ENCODE peak calls at places on chromosomes 13 and 19, in four cellular contexts. J is tibial nerve, X is uterus, Q is SK-N-SH. U is an unnamed sample.

GRCh38 chr13:111566567-111566966 is 246.1 kb downstream of the TEX29 start:
- DNase-seq in J (no peak), X (no peak), Q (no peak), U (no peak)

GRCh38 chr19:38037151-38037611 is 130.2 kb downstream of the SIPA1L3 start:
- DNase-seq in J (no peak), X (no peak), Q (no peak), U (no peak)

GRCh38 chr13:33526718-33527117 is 241.2 kb upstream of the STARD13 start:
- DNase-seq in J (no peak), X (no peak), Q (no peak), U (no peak)

GRCh38 chr13:48391257-48391656 is 21.7 kb downstream of the LPAR6 start:
- DNase-seq in J (no peak), X (no peak), Q (no peak), U (no peak)

GRCh38 chr19:39631178-39631577 is 24.5 kb upstream of the LGALS16 start:
- DNase-seq in J (no peak), X (no peak), Q (no peak), U (no peak)

GRCh38 chr19:58581227-58582141 is 8.3 kb upstream of the MZF1 start:
- DNase-seq in J (peak; percentile 77), X (peak; percentile 86), Q (no peak), U (peak; percentile 84)

GRCh38 chr13:94764576-94765321 is 52.4 kb upstream of the SOX21 start:
- DNase-seq in J (no peak), X (no peak), Q (no peak), U (no peak)

GRCh38 chr13:40776232-40776631 is 5.2 kb upstream of the MRPS31 start:
- DNase-seq in J (no peak), X (no peak), Q (no peak), U (no peak)

GRCh38 chr19:38842439-38843174 is 7.2 kb downstream of the HNRNPL start:
- DNase-seq in J (no peak), X (no peak), Q (no peak), U (no peak)

GRCh38 chr19:23071087-23071511 is 45.7 kb upstream of the ZNF730 start:
- DNase-seq in J (no peak), X (no peak), Q (peak; percentile 66), U (no peak)

GRCh38 chr13:46389457-46389856 is 2.4 kb upstream of the RUBCNL start:
- DNase-seq in J (no peak), X (no peak), Q (no peak), U (no peak)

GRCh38 chr19:33394006-33394722 is 20.7 kb downstream of the CEBPG start:
- DNase-seq in J (peak; percentile 57), X (peak; percentile 72), Q (no peak), U (peak; percentile 87)

GRCh38 chr13:23667750-23668149 is 97.5 kb downstream of the TNFRSF19 start:
- DNase-seq in J (no peak), X (no peak), Q (no peak), U (no peak)

GRCh38 chr13:38759390-38759789 is 72.5 kb downstream of the FREM2 start:
- DNase-seq in J (no peak), X (no peak), Q (no peak), U (no peak)

GRCh38 chr13:78443839-78444238 is 159.5 kb downstream of the POU4F1 start:
- DNase-seq in J (no peak), X (no peak), Q (no peak), U (no peak)

GRCh38 chr13:49641810-49642291 is 13.5 kb downstream of the ARL11 start:
- DNase-seq in J (peak; percentile 19), X (no peak), Q (no peak), U (peak; percentile 71)

GRCh38 chr13:47897411-47898050 is 103.5 kb downstream of the SUCLA2 start:
- DNase-seq in J (no peak), X (no peak), Q (no peak), U (no peak)

GRCh38 chr19:35013047-35013819 is 13.1 kb downstream of the GRAMD1A start:
- DNase-seq in J (peak; percentile 49), X (peak; percentile 67), Q (peak; percentile 94), U (peak; percentile 80)

GRCh38 chr13:50393641-50394040 is 378.4 kb downstream of the KCNRG start:
- DNase-seq in J (no peak), X (no peak), Q (no peak), U (no peak)

GRCh38 chr13:111899714-111900389 is 167.1 kb upstream of the SOX1 start:
- DNase-seq in J (no peak), X (no peak), Q (no peak), U (no peak)

GRCh38 chr13:35675651-35676050 is 199.2 kb upstream of the MAB21L1 start:
- DNase-seq in J (no peak), X (no peak), Q (no peak), U (no peak)

GRCh38 chr19:3196064-3196932 is 10.6 kb downstream of the NCLN start:
- DNase-seq in J (no peak), X (no peak), Q (peak; percentile 60), U (no peak)

GRCh38 chr13:26590951-26591350 is 33.5 kb downstream of the WASF3 start:
- DNase-seq in J (no peak), X (no peak), Q (no peak), U (no peak)

GRCh38 chr13:29490561-29490960 is 104.9 kb downstream of the SLC7A1 start:
- DNase-seq in J (no peak), X (no peak), Q (no peak), U (no peak)

GRCh38 chr19:6108721-6109633 is 1.3 kb downstream of the RFX2 start:
- DNase-seq in J (peak; percentile 43), X (peak; percentile 82), Q (peak; percentile 61), U (peak; percentile 75)

GRCh38 chr13:28326081-28326480 is 168.8 kb downstream of the FLT1 start:
- DNase-seq in J (no peak), X (no peak), Q (no peak), U (no peak)

GRCh38 chr13:41054212-41054877 is 7.0 kb upstream of the WBP4 start:
- DNase-seq in J (no peak), X (peak; percentile 26), Q (peak; percentile 41), U (no peak)

GRCh38 chr13:113802090-113802531 is 43.1 kb downstream of the TMEM255B start:
- DNase-seq in J (no peak), X (peak; percentile 53), Q (peak; percentile 97), U (peak; percentile 55)

GRCh38 chr19:55179570-55180484 is at the start of gene SYT5:
- DNase-seq in J (no peak), X (no peak), Q (peak; percentile 86), U (no peak)

GRCh38 chr19:46383846-46384245 is 29.5 kb downstream of the CCDC8 start:
- DNase-seq in J (no peak), X (no peak), Q (no peak), U (no peak)

GRCh38 chr19:737591-738093 is 13.3 kb upstream of the MISP start:
- DNase-seq in J (no peak), X (no peak), Q (peak; percentile 95), U (no peak)

GRCh38 chr13:66689628-66690027 is 540.5 kb downstream of the PCDH9 start:
- DNase-seq in J (no peak), X (no peak), Q (peak; percentile 30), U (no peak)

GRCh38 chr19:6021878-6022569 is 44.1 kb upstream of the RANBP3 start:
- DNase-seq in J (peak; percentile 69), X (peak; percentile 79), Q (peak; percentile 92), U (peak; percentile 70)

GRCh38 chr13:85864963-85865530 is 65.8 kb upstream of the SLITRK6 start:
- DNase-seq in J (no peak), X (no peak), Q (peak; percentile 22), U (no peak)

GRCh38 chr19:18158471-18158870 is 5.5 kb downstream of the PIK3R2 start:
- DNase-seq in J (no peak), X (no peak), Q (no peak), U (no peak)

GRCh38 chr19:18161691-18162039 is 8.7 kb downstream of the PIK3R2 start:
- DNase-seq in J (no peak), X (no peak), Q (no peak), U (no peak)

GRCh38 chr19:18159810-18160209 is 6.8 kb downstream of the PIK3R2 start:
- DNase-seq in J (no peak), X (no peak), Q (no peak), U (no peak)

GRCh38 chr19:18160441-18160791 is 7.5 kb downstream of the PIK3R2 start:
- DNase-seq in J (no peak), X (no peak), Q (no peak), U (no peak)

GRCh38 chr19:18160792-18161690 is 8.1 kb downstream of the PIK3R2 start:
- DNase-seq in J (peak; percentile 64), X (peak; percentile 58), Q (peak; percentile 97), U (peak; percentile 58)
- TF ChIP-seq CTCF in J (peak; percentile 69), X (peak; percentile 77), Q (no peak), U (peak; percentile 48)

DNA sequence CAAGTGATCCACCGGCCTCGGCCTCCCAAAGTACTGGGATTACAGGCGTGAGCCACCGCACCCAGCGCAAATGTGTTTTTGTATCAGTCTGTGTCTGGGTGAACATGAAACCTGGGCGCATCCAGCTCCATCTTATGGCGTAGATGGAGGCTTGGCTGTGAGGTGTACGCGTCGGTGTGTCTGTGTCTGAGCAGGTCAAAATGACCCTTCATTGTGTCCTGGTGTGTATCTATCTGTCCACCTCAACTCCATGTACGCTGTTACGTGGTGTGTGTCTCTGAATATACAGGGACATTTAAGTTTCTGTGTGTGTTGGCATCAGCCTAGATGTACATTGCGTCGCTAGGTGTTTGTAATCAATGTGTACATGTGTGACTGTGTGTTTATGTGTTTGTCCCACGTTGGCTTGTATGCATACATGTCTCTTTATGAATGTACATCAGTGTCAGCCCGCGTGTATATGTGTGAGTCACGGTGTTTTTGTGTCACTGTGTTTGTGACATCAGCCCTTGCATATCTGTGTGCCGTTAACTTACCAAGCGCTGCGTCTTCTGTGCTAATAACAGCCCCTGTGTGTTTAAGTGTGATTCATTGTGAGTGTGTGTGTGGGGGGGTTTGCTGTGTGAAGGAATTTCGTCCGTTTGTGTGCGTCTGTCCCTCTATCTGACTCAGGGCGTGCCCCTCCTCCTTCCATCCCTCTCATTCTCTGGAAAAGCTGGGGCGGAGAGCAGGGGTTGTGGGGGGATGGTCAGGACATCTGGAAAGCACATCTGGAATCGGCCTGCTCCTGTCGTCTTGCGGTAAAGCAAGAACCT is 6.4 kb downstream of the AXL start:
- DNase-seq in J (peak; percentile 48), X (peak; percentile 90), Q (peak; percentile 55), U (peak; percentile 88)
- H3K4me1 ChIP-seq in J (peaks cover 78% of the 10 kb centered on the region), X (no peaks in the 10 kb centered on the region), Q (no peaks in the 10 kb centered on the region), U (no peaks in the 10 kb centered on the region)

DNA sequence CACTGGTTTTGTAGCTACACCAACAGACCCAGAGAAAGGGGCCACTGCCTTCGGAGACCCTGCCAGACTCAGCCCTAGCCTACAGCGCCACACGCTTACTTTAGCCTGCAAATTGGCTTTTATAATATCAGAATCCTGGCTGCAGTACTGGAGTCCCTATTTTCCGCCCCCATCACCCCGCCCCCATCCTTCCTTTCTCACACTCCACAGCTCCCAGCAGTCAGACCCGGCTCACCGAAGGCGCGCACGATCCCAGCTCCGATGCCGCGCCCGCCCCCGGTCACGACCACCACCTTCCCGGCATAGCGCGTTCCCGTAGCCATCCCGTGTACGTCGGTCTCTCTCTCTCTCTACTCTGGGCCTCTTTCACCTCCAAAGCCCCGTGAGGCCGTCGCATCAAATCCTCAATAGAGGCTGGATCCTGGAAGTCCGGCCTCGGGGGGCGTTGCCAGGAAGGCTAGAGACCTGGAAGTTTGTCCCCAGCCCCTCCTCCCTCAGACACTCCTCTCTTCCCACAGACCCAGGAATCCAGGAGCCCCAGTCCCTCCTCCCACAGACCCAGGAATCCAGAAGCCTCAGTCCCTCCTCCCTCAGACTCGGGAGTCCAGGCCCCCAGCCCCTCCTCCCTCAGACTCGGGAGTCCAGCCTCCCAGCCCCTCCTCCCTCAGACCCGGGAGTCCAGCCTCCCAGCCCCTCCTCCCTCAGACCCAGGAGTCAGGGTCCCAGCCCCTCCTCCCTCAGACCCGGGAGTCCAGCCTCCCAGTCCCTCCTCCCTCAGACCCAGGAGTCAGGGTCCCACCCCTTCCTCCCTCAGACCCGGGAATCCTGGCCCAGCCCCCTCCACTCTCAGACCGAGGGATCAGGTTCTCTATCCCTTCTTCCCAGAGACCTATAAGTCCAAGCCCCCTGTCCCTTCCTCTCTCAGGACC is at the start of gene HSD17B14:
- DNase-seq in J (no peak), X (peak; percentile 59), Q (peak; percentile 67), U (peak; percentile 80)
- H3K4me3 ChIP-seq in J (peak within 1 kb of the TSS; percentile 7), X (peak within 1 kb of the TSS; percentile 46), Q (peak within 1 kb of the TSS; percentile 63), U (peak within 1 kb of the TSS; percentile 59)

GRCh38 chr13:110354715-110355473 is 47.8 kb downstream of the COL4A2 start:
- DNase-seq in J (no peak), X (no peak), Q (no peak), U (no peak)
- TF ChIP-seq CTCF in J (no peak), X (no peak), Q (no peak), U (no peak)